ENCODE peak calls at places on chromosomes 4 and X, in four cellular contexts. One of them, this sample, is unnamed.

GRCh38 chrX:139044680-139045079 is 333.2 kb upstream of the FGF13 start:
- DNase-seq in psoas muscle: no peak
- DNase-seq in NCI-H1417: no peak
- DNase-seq in nephron progenitor cell: no peak
- DNase-seq in this sample: no peak

GRCh38 chr4:114223580-114223979 is 244.1 kb upstream of the ARSJ start:
- DNase-seq in NCI-H1417: no peak
- DNase-seq in nephron progenitor cell: no peak
- DNase-seq in psoas muscle: no peak
- DNase-seq in this sample: no peak

GRCh38 chrX:134396174-134396573 is 63.8 kb upstream of the HPRT1 start:
- DNase-seq in NCI-H1417: no peak
- DNase-seq in nephron progenitor cell: no peak
- DNase-seq in psoas muscle: no peak
- DNase-seq in this sample: peak

GRCh38 chr4:27368781-27369180 is 508.1 kb downstream of the STIM2 start:
- DNase-seq in psoas muscle: no peak
- DNase-seq in nephron progenitor cell: no peak
- DNase-seq in NCI-H1417: no peak
- DNase-seq in this sample: no peak

GRCh38 chr4:36174570-36174969 is 69.7 kb downstream of the ARAP2 start:
- DNase-seq in nephron progenitor cell: no peak
- DNase-seq in NCI-H1417: no peak
- DNase-seq in psoas muscle: no peak
- DNase-seq in this sample: no peak

GRCh38 chr4:156575430-156576073 is 396.0 kb downstream of the PDGFC start:
- DNase-seq in nephron progenitor cell: no peak
- DNase-seq in NCI-H1417: no peak
- DNase-seq in psoas muscle: no peak
- DNase-seq in this sample: peak

GRCh38 chrX:22999696-23000223 is at the start of gene DDX53:
- DNase-seq in nephron progenitor cell: no peak
- DNase-seq in psoas muscle: no peak
- DNase-seq in NCI-H1417: no peak
- DNase-seq in this sample: no peak

GRCh38 chr4:82043809-82044137 is 330.0 kb downstream of the HNRNPD start:
- DNase-seq in psoas muscle: no peak
- DNase-seq in NCI-H1417: no peak
- DNase-seq in nephron progenitor cell: no peak
- DNase-seq in this sample: no peak

GRCh38 chr4:102817021-102817605 is 10.2 kb downstream of the UBE2D3 start:
- DNase-seq in nephron progenitor cell: no peak
- DNase-seq in psoas muscle: no peak
- DNase-seq in NCI-H1417: no peak
- DNase-seq in this sample: no peak

GRCh38 chr4:181592221-181592745 is 650.9 kb upstream of the TENM3 start:
- DNase-seq in psoas muscle: no peak
- DNase-seq in NCI-H1417: no peak
- DNase-seq in nephron progenitor cell: no peak
- DNase-seq in this sample: peak

GRCh38 chr4:145043306-145043705 is 54.7 kb downstream of the ANAPC10 start:
- DNase-seq in nephron progenitor cell: no peak
- DNase-seq in NCI-H1417: no peak
- DNase-seq in psoas muscle: no peak
- DNase-seq in this sample: no peak

GRCh38 chr4:81827568-81828202 is 356.0 kb upstream of the RASGEF1B start:
- DNase-seq in psoas muscle: no peak
- DNase-seq in nephron progenitor cell: no peak
- DNase-seq in NCI-H1417: no peak
- DNase-seq in this sample: no peak

GRCh38 chr4:118751634-118752293 is 66.6 kb downstream of the METTL14 start:
- DNase-seq in psoas muscle: no peak
- DNase-seq in nephron progenitor cell: no peak
- DNase-seq in NCI-H1417: no peak
- DNase-seq in this sample: peak

GRCh38 chr4:10599574-10599973 is 85.0 kb downstream of the CLNK start:
- DNase-seq in psoas muscle: no peak
- DNase-seq in nephron progenitor cell: no peak
- DNase-seq in NCI-H1417: no peak
- DNase-seq in this sample: no peak

GRCh38 chr4:53512608-53513007 is 78.7 kb downstream of the LNX1 start:
- DNase-seq in nephron progenitor cell: no peak
- DNase-seq in psoas muscle: no peak
- DNase-seq in NCI-H1417: no peak
- DNase-seq in this sample: no peak

GRCh38 chrX:120794525-120794975 is 81.1 kb downstream of the CT47B1 start:
- DNase-seq in nephron progenitor cell: no peak
- DNase-seq in psoas muscle: no peak
- DNase-seq in NCI-H1417: no peak
- DNase-seq in this sample: peak